ENCODE peak calls at places on chromosomes 7 and 10, in six cellular contexts. One of them, this sample, is unnamed.

GRCh38 chr7:50214141-50214670 is 90.3 kb upstream of the IKZF1 start:
- DNase-seq in transverse colon: no peak
- DNase-seq in A673: no peak
- DNase-seq in AG04450: no peak
- DNase-seq in DND-41: peak; percentile 56
- DNase-seq in fibroblast of lung: no peak
- DNase-seq in this sample: no peak

GRCh38 chr7:37442268-37442667 is 6.4 kb downstream of the ELMO1 start:
- DNase-seq in transverse colon: no peak
- DNase-seq in A673: no peak
- DNase-seq in AG04450: no peak
- DNase-seq in DND-41: no peak
- DNase-seq in fibroblast of lung: no peak
- DNase-seq in this sample: no peak

GRCh38 chr7:73678862-73679261 is 4.4 kb downstream of the DNAJC30 start:
- DNase-seq in transverse colon: no peak
- DNase-seq in A673: no peak
- DNase-seq in AG04450: no peak
- DNase-seq in DND-41: no peak
- DNase-seq in fibroblast of lung: no peak
- DNase-seq in this sample: no peak

GRCh38 chr10:8061274-8062211 is 7.1 kb downstream of the GATA3 start:
- DNase-seq in transverse colon: no peak
- DNase-seq in A673: no peak
- DNase-seq in AG04450: no peak
- DNase-seq in DND-41: peak; percentile 82
- DNase-seq in fibroblast of lung: peak; percentile 66
- DNase-seq in this sample: no peak

GRCh38 chr7:151993977-151994676 is 31.3 kb upstream of the GALNT11 start:
- DNase-seq in transverse colon: no peak
- DNase-seq in A673: no peak
- DNase-seq in AG04450: no peak
- DNase-seq in DND-41: no peak
- DNase-seq in fibroblast of lung: peak; percentile 7
- DNase-seq in this sample: no peak

GRCh38 chr7:84399661-84400060 is 205.1 kb upstream of the SEMA3A start:
- DNase-seq in transverse colon: no peak
- DNase-seq in A673: no peak
- DNase-seq in AG04450: no peak
- DNase-seq in DND-41: no peak
- DNase-seq in fibroblast of lung: no peak
- DNase-seq in this sample: peak; percentile 68

GRCh38 chr7:81195033-81195432 is 276.2 kb upstream of the SEMA3C start:
- DNase-seq in transverse colon: no peak
- DNase-seq in A673: no peak
- DNase-seq in AG04450: no peak
- DNase-seq in DND-41: no peak
- DNase-seq in fibroblast of lung: peak; percentile 58
- DNase-seq in this sample: no peak

GRCh38 chr7:136956232-136956631 is 87.8 kb downstream of the CHRM2 start:
- DNase-seq in transverse colon: no peak
- DNase-seq in A673: no peak
- DNase-seq in AG04450: peak; percentile 42
- DNase-seq in DND-41: no peak
- DNase-seq in fibroblast of lung: peak; percentile 85
- DNase-seq in this sample: no peak

DNA sequence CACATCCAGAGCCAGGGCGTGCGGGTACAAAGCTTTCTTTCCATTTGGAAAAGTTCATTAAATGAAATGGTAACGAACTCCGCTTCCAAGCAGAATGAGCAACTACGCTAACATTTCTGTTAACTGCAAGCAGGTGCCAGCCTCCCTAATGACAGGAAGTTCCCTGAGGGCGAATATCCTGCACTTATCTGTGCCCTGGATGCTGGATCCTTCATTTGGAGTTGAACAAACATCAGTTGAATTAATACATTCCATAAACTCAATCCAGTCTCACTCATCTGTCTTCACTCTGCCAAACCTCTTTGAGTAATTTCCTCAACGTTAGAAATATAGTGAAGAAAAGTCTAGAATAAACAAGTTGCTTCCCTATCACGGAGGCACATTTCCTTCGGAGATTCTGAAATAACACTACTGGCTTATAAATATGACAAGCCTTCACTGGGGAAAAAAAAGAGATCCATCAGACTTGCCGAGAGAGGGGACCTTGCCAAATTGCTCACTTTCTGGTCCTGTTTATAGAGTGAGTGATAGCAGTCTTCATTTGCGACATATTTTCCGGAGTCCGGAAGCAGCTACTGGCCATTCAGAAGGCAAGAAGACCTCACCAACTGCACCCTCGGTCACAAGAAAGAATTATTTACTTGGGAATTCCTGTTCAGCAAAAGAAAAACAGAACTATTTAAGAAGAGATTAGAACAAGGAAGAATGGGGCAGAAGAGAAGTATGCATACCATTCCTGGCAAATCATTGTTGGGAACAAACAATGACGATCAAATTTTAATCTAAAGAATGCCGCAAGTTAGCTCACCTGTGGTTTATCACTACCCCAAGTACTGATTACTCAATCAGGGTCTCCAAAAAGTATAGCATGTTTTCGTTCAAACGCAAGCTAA is 196.4 kb downstream of the FAM107B start:
- DNase-seq in transverse colon: no peak
- DNase-seq in A673: peak; percentile 80
- DNase-seq in AG04450: no peak
- DNase-seq in DND-41: no peak
- DNase-seq in fibroblast of lung: peak; percentile 47
- DNase-seq in this sample: peak; percentile 9
- H3K4me3 ChIP-seq in transverse colon: no peak overlapping the region
- H3K4me3 ChIP-seq in A673: no peak overlapping the region
- H3K4me3 ChIP-seq in AG04450: no peak overlapping the region
- H3K4me3 ChIP-seq in DND-41: no peak overlapping the region
- H3K4me3 ChIP-seq in fibroblast of lung: peak overlapping the region; percentile 37
- H3K4me3 ChIP-seq in this sample: no peak overlapping the region

GRCh38 chr7:5697754-5698487 is 83.5 kb downstream of the RNF216 start:
- DNase-seq in transverse colon: no peak
- DNase-seq in A673: no peak
- DNase-seq in AG04450: no peak
- DNase-seq in DND-41: no peak
- DNase-seq in fibroblast of lung: no peak
- DNase-seq in this sample: no peak
- H3K27ac ChIP-seq in transverse colon: peak overlapping the region; percentile 88
- H3K27ac ChIP-seq in A673: no peak overlapping the region
- H3K27ac ChIP-seq in AG04450: no peak overlapping the region
- H3K27ac ChIP-seq in DND-41: peak overlapping the region; percentile 3
- H3K27ac ChIP-seq in fibroblast of lung: no peak overlapping the region
- H3K27ac ChIP-seq in this sample: no peak overlapping the region

GRCh38 chr7:101167645-101168411 is 2.5 kb upstream of the VGF start:
- DNase-seq in transverse colon: no peak
- DNase-seq in A673: no peak
- DNase-seq in AG04450: no peak
- DNase-seq in DND-41: no peak
- DNase-seq in fibroblast of lung: no peak
- DNase-seq in this sample: no peak

GRCh38 chr7:101169838-101170531 is 4.6 kb upstream of the VGF start:
- DNase-seq in transverse colon: peak; percentile 79
- DNase-seq in A673: peak; percentile 79
- DNase-seq in AG04450: no peak
- DNase-seq in DND-41: peak; percentile 83
- DNase-seq in fibroblast of lung: peak; percentile 56
- DNase-seq in this sample: peak; percentile 61

GRCh38 chr7:101170617-101171441 is 5.5 kb upstream of the VGF start:
- DNase-seq in transverse colon: no peak
- DNase-seq in A673: no peak
- DNase-seq in AG04450: no peak
- DNase-seq in DND-41: peak; percentile 80
- DNase-seq in fibroblast of lung: no peak
- DNase-seq in this sample: no peak

GRCh38 chr7:101168412-101169049 is 3.2 kb upstream of the VGF start:
- DNase-seq in transverse colon: no peak
- DNase-seq in A673: no peak
- DNase-seq in AG04450: no peak
- DNase-seq in DND-41: no peak
- DNase-seq in fibroblast of lung: no peak
- DNase-seq in this sample: no peak

GRCh38 chr7:101169110-101169837 is 3.9 kb upstream of the VGF start:
- DNase-seq in transverse colon: no peak
- DNase-seq in A673: no peak
- DNase-seq in AG04450: no peak
- DNase-seq in DND-41: no peak
- DNase-seq in fibroblast of lung: no peak
- DNase-seq in this sample: no peak
- H3K27me3 ChIP-seq in transverse colon: peaks cover 98% of the 10 kb centered on the region
- H3K27me3 ChIP-seq in A673: peaks cover 69% of the 10 kb centered on the region
- H3K27me3 ChIP-seq in AG04450: peaks cover 38% of the 10 kb centered on the region
- H3K27me3 ChIP-seq in DND-41: peaks cover 17% of the 10 kb centered on the region
- H3K27me3 ChIP-seq in fibroblast of lung: peaks cover 65% of the 10 kb centered on the region
- H3K27me3 ChIP-seq in this sample: peaks cover 38% of the 10 kb centered on the region

DNA sequence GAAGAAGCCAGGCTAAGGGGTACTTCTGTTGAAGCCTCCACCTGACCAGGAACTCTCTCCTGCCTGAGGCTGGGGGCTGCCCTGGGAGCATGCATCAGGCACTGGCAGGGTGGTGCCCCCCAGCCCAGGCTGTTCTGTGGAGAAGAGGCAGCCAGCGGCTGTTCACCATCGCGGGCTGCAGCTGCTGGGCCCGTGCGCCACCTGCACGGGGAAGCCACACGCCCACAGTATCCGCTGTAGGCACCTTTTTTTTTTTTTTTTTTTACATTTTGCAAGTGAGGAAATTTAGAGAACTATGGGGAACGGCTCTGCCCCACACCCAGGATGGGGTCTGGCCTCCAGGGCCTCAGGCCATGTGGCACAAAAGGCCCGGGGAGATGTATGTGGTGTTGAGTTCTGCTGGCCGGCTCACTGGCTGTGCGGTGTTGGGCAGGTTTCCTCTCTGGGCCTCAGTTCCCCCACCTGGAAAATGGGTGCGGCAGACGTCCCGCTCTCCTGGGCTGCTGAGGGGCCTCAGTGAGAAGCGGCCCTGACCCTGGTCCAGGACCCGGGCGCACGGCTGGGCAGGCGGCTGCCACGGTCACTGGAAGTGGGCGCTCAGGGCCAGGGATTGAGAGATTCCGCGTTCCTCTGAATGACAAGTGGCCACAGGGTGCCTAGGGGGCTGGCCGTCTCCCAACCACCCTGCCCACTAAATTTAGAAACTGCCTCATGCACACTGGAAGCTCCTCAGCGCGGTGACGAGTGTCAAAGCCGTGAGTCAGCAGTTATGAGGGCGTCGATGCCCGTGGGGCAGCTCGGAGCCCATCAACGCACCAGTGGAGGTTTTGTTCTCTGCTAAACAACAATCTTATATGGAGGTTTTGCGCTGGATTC is 8.8 kb upstream of the INTS1 start:
- DNase-seq in transverse colon: no peak
- DNase-seq in A673: peak; percentile 72
- DNase-seq in AG04450: no peak
- DNase-seq in DND-41: peak; percentile 84
- DNase-seq in fibroblast of lung: peak; percentile 85
- DNase-seq in this sample: peak; percentile 22
- H3K4me3 ChIP-seq in transverse colon: no peak overlapping the region
- H3K4me3 ChIP-seq in A673: no peak overlapping the region
- H3K4me3 ChIP-seq in AG04450: no peak overlapping the region
- H3K4me3 ChIP-seq in DND-41: no peak overlapping the region
- H3K4me3 ChIP-seq in fibroblast of lung: no peak overlapping the region
- H3K4me3 ChIP-seq in this sample: no peak overlapping the region

GRCh38 chr10:122116331-122116730 is 127.4 kb downstream of the TACC2 start:
- DNase-seq in transverse colon: no peak
- DNase-seq in A673: no peak
- DNase-seq in AG04450: peak; percentile 78
- DNase-seq in DND-41: no peak
- DNase-seq in fibroblast of lung: peak; percentile 79
- DNase-seq in this sample: no peak
- H3K27ac ChIP-seq in transverse colon: peak overlapping the region; percentile 94
- H3K27ac ChIP-seq in A673: no peak overlapping the region
- H3K27ac ChIP-seq in AG04450: peak overlapping the region; percentile 75
- H3K27ac ChIP-seq in DND-41: no peak overlapping the region
- H3K27ac ChIP-seq in fibroblast of lung: peak overlapping the region; percentile 30
- H3K27ac ChIP-seq in this sample: no peak overlapping the region

DNA sequence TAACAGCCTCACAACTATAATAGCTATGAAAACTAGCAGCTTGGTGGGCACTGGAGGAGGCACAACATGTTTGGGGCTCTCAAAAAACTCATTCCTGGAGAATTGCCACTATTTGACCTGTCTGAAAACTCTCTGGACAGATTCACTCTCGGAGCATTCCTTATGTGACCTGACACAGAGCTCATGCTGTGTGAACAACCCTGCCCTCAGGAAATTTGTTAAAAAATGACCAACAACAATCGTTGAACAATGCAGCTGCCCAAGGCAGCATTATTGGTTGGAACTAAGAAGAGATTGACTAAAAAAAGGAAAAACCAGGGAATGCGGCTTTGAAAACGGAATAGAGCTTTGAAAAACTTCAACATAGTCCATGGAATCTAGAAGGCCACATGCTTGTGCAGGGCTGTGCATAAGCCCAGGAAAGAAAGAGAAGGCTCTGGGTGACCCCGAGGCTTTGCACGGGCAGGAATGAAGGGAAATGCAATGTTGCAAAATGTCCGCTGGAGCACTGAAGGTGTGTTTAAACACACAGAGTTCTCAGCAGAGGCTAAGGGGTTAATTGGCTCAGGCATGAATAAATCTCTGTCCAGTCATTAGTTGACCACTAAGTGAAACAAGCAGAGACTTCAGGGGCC is 52.8 kb downstream of the NAMPT start:
- DNase-seq in transverse colon: no peak
- DNase-seq in A673: no peak
- DNase-seq in AG04450: no peak
- DNase-seq in DND-41: no peak
- DNase-seq in fibroblast of lung: no peak
- DNase-seq in this sample: no peak
- H3K27me3 ChIP-seq in transverse colon: no peaks in the 10 kb centered on the region
- H3K27me3 ChIP-seq in A673: no peaks in the 10 kb centered on the region
- H3K27me3 ChIP-seq in AG04450: no peaks in the 10 kb centered on the region
- H3K27me3 ChIP-seq in DND-41: peaks cover 7% of the 10 kb centered on the region
- H3K27me3 ChIP-seq in fibroblast of lung: no peaks in the 10 kb centered on the region
- H3K27me3 ChIP-seq in this sample: no peaks in the 10 kb centered on the region

DNA sequence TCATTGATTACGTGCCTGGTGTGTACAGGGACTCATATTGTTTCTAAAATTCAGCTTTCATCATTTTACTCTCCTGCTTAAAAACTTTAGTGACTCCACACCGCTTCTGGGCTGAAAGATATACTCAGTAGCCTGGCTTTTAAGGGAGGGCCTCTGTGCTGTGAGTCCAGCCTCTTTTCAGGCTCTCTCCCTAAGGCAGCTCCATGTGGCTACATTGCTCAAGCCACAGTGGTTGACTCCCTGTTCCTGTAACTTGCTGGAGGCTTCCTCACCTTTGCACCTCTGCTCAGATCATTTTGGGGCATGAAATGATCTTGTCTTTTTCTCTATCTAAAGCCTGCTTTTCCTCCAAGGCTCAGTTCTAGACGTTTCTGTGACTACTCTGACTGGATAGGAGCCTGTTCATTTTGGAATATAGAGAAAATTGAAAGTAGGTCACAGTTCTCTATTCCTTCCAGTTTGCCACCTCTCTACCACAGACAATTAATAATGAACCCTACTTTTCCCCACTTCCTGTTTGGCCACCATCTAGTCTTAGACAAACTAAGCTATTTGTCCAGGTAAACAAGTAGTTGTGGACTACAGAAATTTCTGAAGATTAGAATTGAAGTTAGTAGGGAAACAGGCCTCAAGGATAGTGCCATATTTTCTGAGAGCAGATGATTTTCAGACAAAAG is 86.8 kb downstream of the AUTS2 start:
- DNase-seq in transverse colon: no peak
- DNase-seq in A673: no peak
- DNase-seq in AG04450: no peak
- DNase-seq in DND-41: no peak
- DNase-seq in fibroblast of lung: no peak
- DNase-seq in this sample: no peak
- H3K4me3 ChIP-seq in transverse colon: no peak overlapping the region
- H3K4me3 ChIP-seq in A673: peak overlapping the region; percentile 4
- H3K4me3 ChIP-seq in AG04450: no peak overlapping the region
- H3K4me3 ChIP-seq in DND-41: no peak overlapping the region
- H3K4me3 ChIP-seq in fibroblast of lung: no peak overlapping the region
- H3K4me3 ChIP-seq in this sample: no peak overlapping the region

This sample was measured in SJCRH30.